ENCODE peak calls at places on chromosomes 11 and 22, in ten cellular contexts. H, Q, M, G, F, T, L, D, X and I are unnamed samples.

GRCh38 chr11:122032317-122032716 is 83.7 kb downstream of the BLID start:
- DNase-seq in X (no peak), L (no peak), F (no peak), D (no peak), M (no peak), T (no peak), H (no peak), Q (no peak), G (peak), I (no peak)

GRCh38 chr22:47629791-47630655 is 867.6 kb downstream of the TBC1D22A start:
- DNase-seq in M (no peak), D (no peak), L (peak), T (no peak), G (no peak), H (no peak), Q (no peak), F (no peak), X (peak), I (no peak)

GRCh38 chr22:20166703-20167102 is 15.8 kb upstream of the CCDC188 start:
- DNase-seq in G (no peak), M (no peak), D (no peak), L (no peak), T (no peak), X (no peak), H (no peak), F (no peak), Q (no peak), I (no peak)

GRCh38 chr11:34651551-34651950 is 30.7 kb downstream of the EHF start:
- DNase-seq in F (no peak), Q (peak), M (no peak), D (no peak), G (no peak), H (no peak), L (no peak), X (peak), T (no peak), I (no peak)

GRCh38 chr11:63951779-63952536 is 13.2 kb downstream of the NAA40 start:
- DNase-seq in L (no peak), D (peak), Q (no peak), F (peak), H (no peak), X (no peak), G (no peak), M (no peak), T (no peak), I (no peak)

GRCh38 chr11:122898799-122899198 is 16.2 kb downstream of the JHY start:
- DNase-seq in D (no peak), L (no peak), T (no peak), Q (no peak), M (no peak), G (no peak), H (no peak), X (no peak), F (no peak), I (no peak)

GRCh38 chr11:70616938-70617674 is 218.8 kb downstream of the CTTN start:
- DNase-seq in G (no peak), L (no peak), D (no peak), H (no peak), Q (no peak), T (no peak), M (no peak), F (peak), X (no peak), I (no peak)

GRCh38 chr22:49685116-49685515 is 142.6 kb downstream of the BRD1 start:
- DNase-seq in H (no peak), T (no peak), G (no peak), Q (no peak), L (no peak), M (no peak), F (no peak), X (no peak), D (no peak), I (no peak)

GRCh38 chr22:35380537-35381423 is at the start of gene HMOX1:
- DNase-seq in F (peak), L (peak), Q (peak), T (peak), X (peak), M (peak), D (peak), G (peak), H (peak), I (peak)

GRCh38 chr22:38449776-38450175 is 5.2 kb downstream of the KCNJ4 start:
- DNase-seq in H (no peak), Q (no peak), G (no peak), L (no peak), D (no peak), F (no peak), M (no peak), T (no peak), X (no peak), I (no peak)

GRCh38 chr11:73478737-73479347 is 102.6 kb downstream of the RELT start:
- DNase-seq in D (no peak), F (no peak), X (no peak), L (no peak), T (no peak), G (no peak), Q (peak), M (peak), H (no peak), I (no peak)

GRCh38 chr11:14119357-14119756 is 156.8 kb downstream of the SPON1 start:
- DNase-seq in L (no peak), D (peak), Q (peak), X (no peak), M (no peak), F (no peak), G (no peak), H (no peak), T (no peak), I (peak)

GRCh38 chr11:96054870-96055705 is 131.2 kb upstream of the MTMR2 start:
- DNase-seq in L (no peak), F (no peak), T (no peak), D (no peak), H (no peak), G (no peak), X (no peak), Q (peak), M (peak), I (no peak)

GRCh38 chr11:27397619-27398412 is 34.8 kb upstream of the CCDC34 start:
- DNase-seq in M (no peak), D (no peak), L (no peak), F (no peak), G (no peak), T (no peak), X (no peak), Q (no peak), H (no peak), I (no peak)

GRCh38 chr11:59551651-59552521 is 40.5 kb downstream of the OR4D9 start:
- DNase-seq in X (peak), Q (peak), M (no peak), G (peak), T (no peak), H (no peak), F (no peak), D (no peak), L (no peak), I (no peak)

GRCh38 chr11:84526250-84526649 is 1100.9 kb downstream of the DLG2 start:
- DNase-seq in Q (no peak), M (no peak), X (no peak), T (no peak), L (no peak), G (no peak), F (no peak), H (no peak), D (no peak), I (no peak)

GRCh38 chr11:41456288-41456687 is 3.2 kb downstream of the LRRC4C start:
- DNase-seq in M (no peak), L (no peak), F (no peak), X (no peak), D (no peak), Q (no peak), T (no peak), G (no peak), H (no peak), I (no peak)

GRCh38 chr11:103659743-103660142 is 376.7 kb upstream of the DDI1 start:
- DNase-seq in L (no peak), M (no peak), H (no peak), X (no peak), T (no peak), D (no peak), G (no peak), F (no peak), Q (no peak), I (no peak)

GRCh38 chr11:20374746-20375305 is 11.3 kb downstream of the HTATIP2 start:
- DNase-seq in H (no peak), L (no peak), T (no peak), X (no peak), G (no peak), F (no peak), D (no peak), Q (peak), M (no peak), I (no peak)

GRCh38 chr22:20016734-20017621 is at the start of gene ARVCF:
- DNase-seq in H (peak), Q (peak), F (peak), M (peak), T (peak), G (peak), X (peak), D (peak), L (peak), I (peak)

GRCh38 chr11:117572129-117572528 is 224.9 kb downstream of the DSCAML1 start:
- DNase-seq in F (no peak), D (no peak), T (no peak), G (no peak), H (no peak), M (no peak), L (peak), Q (no peak), X (no peak), I (no peak)

GRCh38 chr11:45383229-45383628 is 97.1 kb upstream of the SYT13 start:
- DNase-seq in L (no peak), G (peak), H (no peak), D (no peak), F (no peak), T (no peak), X (no peak), Q (peak), M (no peak), I (no peak)

GRCh38 chr11:57294225-57295131 is 30.3 kb downstream of the TNKS1BP1 start:
- DNase-seq in G (no peak), D (no peak), T (no peak), Q (no peak), F (peak), M (no peak), H (no peak), L (no peak), X (no peak), I (no peak)

GRCh38 chr22:43491737-43492136 is 79.9 kb downstream of the MPPED1 start:
- DNase-seq in L (no peak), F (no peak), T (no peak), G (no peak), Q (no peak), M (no peak), X (no peak), D (no peak), H (no peak), I (no peak)

GRCh38 chr22:44400763-44401060 is 88.0 kb upstream of the SHISAL1 start:
- DNase-seq in D (no peak), Q (no peak), F (no peak), X (no peak), H (no peak), T (no peak), L (no peak), G (no peak), M (no peak), I (no peak)

GRCh38 chr22:31695423-31695822 is 33.4 kb upstream of the PISD start:
- DNase-seq in X (no peak), D (no peak), F (no peak), G (no peak), T (no peak), M (no peak), Q (peak), L (no peak), H (no peak), I (no peak)

GRCh38 chr22:37068859-37069258 is 17.3 kb downstream of the KCTD17 start:
- DNase-seq in F (no peak), Q (no peak), H (no peak), D (no peak), M (no peak), L (no peak), T (no peak), X (no peak), G (no peak), I (no peak)

GRCh38 chr11:76615950-76616349 is 54.6 kb downstream of the LRRC32 start:
- DNase-seq in H (peak), Q (no peak), X (peak), D (no peak), T (no peak), G (no peak), F (no peak), M (no peak), L (peak), I (no peak)

GRCh38 chr11:131656179-131656838 is 285.9 kb downstream of the NTM start:
- DNase-seq in M (no peak), D (no peak), T (no peak), H (no peak), L (no peak), G (no peak), F (no peak), Q (no peak), X (no peak), I (no peak)

GRCh38 chr11:2742611-2743426 is 43.0 kb upstream of the KCNQ1OT1 start:
- DNase-seq in Q (no peak), H (no peak), X (no peak), M (no peak), F (no peak), L (no peak), G (no peak), T (no peak), D (no peak), I (no peak)

GRCh38 chr11:115244314-115244713 is 259.9 kb downstream of the CADM1 start:
- DNase-seq in X (no peak), G (no peak), D (no peak), M (no peak), F (no peak), Q (no peak), T (no peak), L (no peak), H (no peak), I (no peak)

GRCh38 chr11:126440792-126441514 is 85.5 kb downstream of the ST3GAL4 start:
- DNase-seq in L (no peak), M (peak), X (peak), D (peak), G (no peak), T (peak), F (peak), Q (peak), H (peak), I (peak)

GRCh38 chr22:44444341-44445306 is 53.4 kb downstream of the RTL6 start:
- DNase-seq in D (no peak), Q (peak), F (no peak), X (no peak), H (no peak), L (peak), M (no peak), G (no peak), T (no peak), I (no peak)

GRCh38 chr11:117259417-117259816 is 26.9 kb downstream of the RNF214 start:
- DNase-seq in X (no peak), G (no peak), L (no peak), F (no peak), D (no peak), T (no peak), M (no peak), Q (peak), H (no peak), I (no peak)